ENCODE peak calls at places on chromosomes 12 and 14, in five cellular contexts. R is neural crest cell, Y is HFF-Myc, Z is AG04450, G is epithelial cell of esophagus. C is an unnamed sample.

GRCh38 chr12:110224379-110225304 is 56.4 kb upstream of the ATP2A2 start:
- DNase-seq in R (no peak), Y (peak), Z (peak), G (peak), C (peak)

GRCh38 chr14:95043314-95043713 is 114.0 kb downstream of the DICER1 start:
- DNase-seq in R (no peak), Y (no peak), Z (no peak), G (no peak), C (no peak)

GRCh38 chr12:27838543-27838942 is 58.5 kb upstream of the MANSC4 start:
- DNase-seq in R (no peak), Y (no peak), Z (no peak), G (no peak), C (no peak)

GRCh38 chr12:52056801-52057613 is 5.8 kb downstream of the NR4A1 start:
- DNase-seq in R (no peak), Y (no peak), Z (no peak), G (no peak), C (no peak)

GRCh38 chr12:56231184-56231582 is 1.3 kb downstream of the SLC39A5 start:
- DNase-seq in R (no peak), Y (no peak), Z (no peak), G (no peak), C (no peak)

GRCh38 chr12:106868982-106869381 is 86.7 kb upstream of the TMEM263 start:
- DNase-seq in R (no peak), Y (no peak), Z (no peak), G (no peak), C (no peak)

GRCh38 chr14:54085137-54085810 is 128.6 kb upstream of the BMP4 start:
- DNase-seq in R (no peak), Y (no peak), Z (no peak), G (no peak), C (no peak)

GRCh38 chr12:96502477-96502876 is 13.1 kb downstream of the CFAP54 start:
- DNase-seq in R (no peak), Y (no peak), Z (no peak), G (peak), C (no peak)

GRCh38 chr14:66008631-66009030 is 477.5 kb upstream of the CCDC196 start:
- DNase-seq in R (no peak), Y (no peak), Z (no peak), G (no peak), C (no peak)

GRCh38 chr12:41462312-41462711 is 274.2 kb downstream of the PDZRN4 start:
- DNase-seq in R (no peak), Y (no peak), Z (no peak), G (peak), C (no peak)

GRCh38 chr12:46388427-46388992 is 15.9 kb upstream of the SLC38A2 start:
- DNase-seq in R (no peak), Y (no peak), Z (no peak), G (no peak), C (no peak)

GRCh38 chr14:80202888-80203562 is 8.3 kb downstream of the DIO2 start:
- DNase-seq in R (peak), Y (no peak), Z (no peak), G (peak), C (no peak)
- TF ChIP-seq CTCF in R (peak), Y (peak), Z (peak), G (peak), C (no peak)

GRCh38 chr12:113327000-113327399 is 7.9 kb downstream of the SLC8B1 start:
- DNase-seq in R (no peak), Y (no peak), Z (no peak), G (no peak), C (no peak)
- TF ChIP-seq CTCF in R (no peak), Y (no peak), Z (peak), G (no peak), C (no peak)

DNA sequence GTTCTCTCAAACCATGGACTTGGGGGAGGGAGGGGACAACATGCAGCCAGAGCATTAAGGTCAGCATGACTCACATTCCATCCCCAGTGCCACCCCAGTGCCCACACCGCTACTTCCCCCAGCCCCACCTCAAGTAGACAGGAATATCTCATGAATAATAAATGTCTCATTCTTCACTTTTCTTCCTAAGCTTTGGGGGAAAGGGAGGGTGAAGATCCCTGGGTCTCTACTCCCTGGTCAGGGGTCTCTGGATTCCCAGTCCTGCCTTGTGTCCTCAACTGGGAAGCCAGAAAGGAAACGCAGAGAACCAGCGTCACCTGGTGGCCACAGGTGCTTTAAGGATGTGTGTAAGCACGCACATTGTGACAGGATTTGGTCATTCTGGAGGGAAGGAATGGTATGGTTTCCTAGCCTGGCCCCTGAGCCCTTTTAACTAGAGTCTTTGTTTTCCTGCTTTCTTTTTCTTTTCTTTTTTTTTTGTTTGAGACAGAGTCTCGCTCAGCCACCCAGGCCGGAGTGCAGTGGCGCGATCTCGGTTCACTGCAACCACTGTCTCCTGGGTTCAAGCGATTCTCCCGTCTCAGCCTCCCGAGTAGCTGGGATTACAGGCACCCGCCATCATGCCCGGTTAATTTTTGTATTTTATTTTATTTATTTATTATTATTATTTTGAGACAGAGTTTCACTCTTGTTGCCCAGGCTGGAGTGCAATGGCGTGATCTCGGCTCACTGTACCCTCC is 3.4 kb downstream of the GPR84 start:
- DNase-seq in R (peak), Y (peak), Z (no peak), G (peak), C (peak)
- TF ChIP-seq CTCF in R (peak), Y (peak), Z (peak), G (peak), C (peak)

GRCh38 chr12:114919479-114919878 is 235.5 kb upstream of the TBX3 start:
- DNase-seq in R (no peak), Y (no peak), Z (no peak), G (no peak), C (no peak)

GRCh38 chr12:114917953-114918352 is 234.0 kb upstream of the TBX3 start:
- DNase-seq in R (no peak), Y (no peak), Z (no peak), G (no peak), C (no peak)

GRCh38 chr12:114917307-114917706 is 233.3 kb upstream of the TBX3 start:
- DNase-seq in R (no peak), Y (no peak), Z (no peak), G (no peak), C (no peak)

GRCh38 chr12:114916531-114916930 is 232.6 kb upstream of the TBX3 start:
- DNase-seq in R (no peak), Y (no peak), Z (no peak), G (no peak), C (no peak)

GRCh38 chr12:114918535-114919233 is 234.7 kb upstream of the TBX3 start:
- DNase-seq in R (no peak), Y (no peak), Z (no peak), G (peak), C (peak)
- TF ChIP-seq CTCF in R (no peak), Y (no peak), Z (no peak), G (no peak), C (no peak)

GRCh38 chr12:126243814-126244213 is 1178.6 kb downstream of the AACS start:
- DNase-seq in R (no peak), Y (no peak), Z (no peak), G (no peak), C (no peak)
- TF ChIP-seq CTCF in R (no peak), Y (no peak), Z (no peak), G (no peak), C (no peak)